ENCODE peak calls at places on chromosomes 1 and 21, in ten cellular contexts. A, F, T, J, Q, L, N, P, I and M are unnamed samples.

GRCh38 chr1:9164537-9164910 is 35.6 kb upstream of the GPR157 start:
- DNase-seq in A (no peak), F (no peak), T (peak), J (no peak), Q (no peak), L (no peak), N (no peak), P (no peak), I (no peak), M (no peak)

GRCh38 chr1:85386068-85386722 is 78.8 kb downstream of the DDAH1 start:
- DNase-seq in A (no peak), F (no peak), T (no peak), J (no peak), Q (no peak), L (no peak), N (no peak), P (no peak), I (no peak), M (no peak)

GRCh38 chr21:33231526-33231925 is 1.8 kb downstream of the IFNAR2 start:
- DNase-seq in A (no peak), F (no peak), T (no peak), J (no peak), Q (no peak), L (no peak), N (no peak), P (peak), I (no peak), M (no peak)

GRCh38 chr1:91015358-91015780 is 6.5 kb downstream of the ZNF644 start:
- DNase-seq in A (no peak), F (no peak), T (no peak), J (no peak), Q (no peak), L (no peak), N (no peak), P (no peak), I (no peak), M (no peak)

GRCh38 chr1:183185941-183186490 is at the start of gene LAMC2:
- DNase-seq in A (peak), F (peak), T (no peak), J (no peak), Q (no peak), L (peak), N (peak), P (no peak), I (peak), M (peak)

GRCh38 chr1:150974580-150975478 is at the start of gene CERS2:
- DNase-seq in A (peak), F (peak), T (peak), J (peak), Q (peak), L (peak), N (peak), P (peak), I (peak), M (peak)

GRCh38 chr1:81044708-81045107 is 756.0 kb upstream of the ADGRL2 start:
- DNase-seq in A (no peak), F (no peak), T (no peak), J (no peak), Q (no peak), L (peak), N (no peak), P (no peak), I (no peak), M (no peak)

GRCh38 chr1:32200226-32201010 is at the start of gene CCDC28B:
- DNase-seq in A (peak), F (peak), T (peak), J (peak), Q (peak), L (no peak), N (peak), P (peak), I (peak), M (peak)

GRCh38 chr1:164861632-164862031 is 302.6 kb downstream of the PBX1 start:
- DNase-seq in A (no peak), F (no peak), T (no peak), J (no peak), Q (no peak), L (no peak), N (no peak), P (no peak), I (no peak), M (no peak)

GRCh38 chr1:29235955-29236742 is at the start of gene PTPRU:
- DNase-seq in A (peak), F (peak), T (peak), J (peak), Q (peak), L (no peak), N (peak), P (peak), I (peak), M (peak)

GRCh38 chr1:10471411-10472219 is 714 bp downstream of the DFFA start:
- DNase-seq in A (no peak), F (no peak), T (peak), J (no peak), Q (peak), L (no peak), N (no peak), P (no peak), I (no peak), M (no peak)

GRCh38 chr1:244796719-244797406 is 38.6 kb upstream of the COX20 start:
- DNase-seq in A (peak), F (no peak), T (peak), J (peak), Q (peak), L (peak), N (no peak), P (peak), I (peak), M (peak)

GRCh38 chr1:219587817-219588561 is 24.9 kb downstream of the ZC3H11B start:
- DNase-seq in A (no peak), F (no peak), T (peak), J (no peak), Q (no peak), L (no peak), N (no peak), P (no peak), I (no peak), M (no peak)

GRCh38 chr1:85283475-85284199 is 7.2 kb upstream of the BCL10 start:
- DNase-seq in A (no peak), F (peak), T (no peak), J (no peak), Q (no peak), L (no peak), N (peak), P (no peak), I (no peak), M (no peak)

GRCh38 chr1:41454406-41454805 is 30.1 kb downstream of the EDN2 start:
- DNase-seq in A (no peak), F (no peak), T (peak), J (no peak), Q (no peak), L (no peak), N (peak), P (no peak), I (no peak), M (no peak)

GRCh38 chr1:210244746-210245367 is 12.3 kb downstream of the SERTAD4 start:
- DNase-seq in A (no peak), F (no peak), T (peak), J (no peak), Q (peak), L (no peak), N (no peak), P (no peak), I (no peak), M (no peak)

GRCh38 chr1:6960291-6960758 is 175.1 kb downstream of the CAMTA1 start:
- DNase-seq in A (peak), F (no peak), T (peak), J (no peak), Q (peak), L (peak), N (no peak), P (no peak), I (no peak), M (no peak)

GRCh38 chr1:220775238-220775853 is 11.4 kb upstream of the MTARC1 start:
- DNase-seq in A (no peak), F (no peak), T (peak), J (peak), Q (peak), L (no peak), N (no peak), P (peak), I (no peak), M (peak)

GRCh38 chr1:51236548-51237312 is 657 bp downstream of the RNF11 start:
- DNase-seq in A (peak), F (peak), T (peak), J (peak), Q (peak), L (no peak), N (peak), P (peak), I (peak), M (peak)

GRCh38 chr1:245666412-245666811 is 511.6 kb downstream of the KIF26B start:
- DNase-seq in A (no peak), F (no peak), T (no peak), J (no peak), Q (no peak), L (no peak), N (no peak), P (no peak), I (no peak), M (no peak)

GRCh38 chr21:23162213-23162946 is 2164.2 kb downstream of the NCAM2 start:
- DNase-seq in A (no peak), F (no peak), T (no peak), J (no peak), Q (no peak), L (no peak), N (no peak), P (no peak), I (no peak), M (no peak)

GRCh38 chr1:51518033-51518729 is 885 bp downstream of the EPS15 start:
- DNase-seq in A (peak), F (peak), T (no peak), J (peak), Q (no peak), L (no peak), N (peak), P (peak), I (peak), M (peak)

GRCh38 chr1:53368314-53369033 is 40.6 kb upstream of the LRP8 start:
- DNase-seq in A (no peak), F (peak), T (no peak), J (no peak), Q (no peak), L (no peak), N (no peak), P (no peak), I (no peak), M (no peak)

GRCh38 chr1:166080277-166080964 is 86.4 kb downstream of the FAM78B start:
- DNase-seq in A (no peak), F (no peak), T (no peak), J (no peak), Q (no peak), L (no peak), N (no peak), P (no peak), I (peak), M (no peak)

GRCh38 chr1:56094168-56094567 is 485.2 kb downstream of the PLPP3 start:
- DNase-seq in A (no peak), F (no peak), T (peak), J (no peak), Q (no peak), L (no peak), N (no peak), P (no peak), I (no peak), M (no peak)

GRCh38 chr1:42298520-42298919 is 36.5 kb downstream of the FOXJ3 start:
- DNase-seq in A (no peak), F (no peak), T (no peak), J (no peak), Q (no peak), L (no peak), N (no peak), P (no peak), I (no peak), M (no peak)

GRCh38 chr1:246801241-246802020 is 77.2 kb downstream of the SCCPDH start:
- DNase-seq in A (no peak), F (no peak), T (no peak), J (no peak), Q (no peak), L (no peak), N (no peak), P (no peak), I (no peak), M (no peak)

GRCh38 chr1:147618771-147619170 is 51.6 kb downstream of the ACP6 start:
- DNase-seq in A (no peak), F (no peak), T (no peak), J (no peak), Q (no peak), L (no peak), N (no peak), P (no peak), I (no peak), M (no peak)

DNA sequence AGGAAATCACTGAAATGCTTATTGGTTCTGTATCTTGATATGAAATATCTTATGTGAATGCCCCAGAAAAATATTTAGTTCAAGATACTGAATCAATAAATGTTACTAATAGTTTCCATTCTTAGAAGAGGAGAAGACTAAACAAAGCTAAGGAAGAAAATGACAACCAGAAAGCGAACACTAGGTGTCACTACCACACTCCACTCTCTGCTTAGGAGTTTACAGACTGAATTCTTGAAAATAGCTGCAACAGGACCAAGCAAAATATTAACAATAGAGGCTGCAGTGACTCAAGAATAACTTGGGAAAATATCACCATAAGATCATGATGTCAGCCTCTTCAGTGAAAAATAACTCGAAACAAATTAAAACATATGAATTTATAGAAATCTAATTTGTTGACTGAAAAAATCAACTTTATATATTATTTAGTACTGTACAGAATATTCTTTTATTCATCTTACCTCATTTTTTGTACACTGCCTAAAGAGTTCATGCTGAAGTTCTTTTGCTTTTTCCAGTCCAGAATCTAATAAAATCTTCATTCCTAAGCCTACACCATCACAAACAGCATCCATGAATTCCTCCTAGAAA is 61.6 kb downstream of the KIF14 start:
- DNase-seq in A (no peak), F (no peak), T (peak), J (peak), Q (peak), L (peak), N (no peak), P (no peak), I (no peak), M (peak)
- TF ChIP-seq CTCF in A (peak), F (peak), T (peak), J (peak), Q (peak), L (peak), N (no peak), P (peak), I (peak), M (peak)

GRCh38 chr1:174726880-174727585 is 272.7 kb upstream of the CACYBP start:
- DNase-seq in A (no peak), F (no peak), T (no peak), J (no peak), Q (no peak), L (no peak), N (no peak), P (no peak), I (no peak), M (no peak)
- TF ChIP-seq CTCF in A (no peak), F (no peak), T (no peak), J (no peak), Q (peak), L (no peak), N (no peak), P (no peak), I (no peak), M (no peak)

GRCh38 chr1:231667883-231668506 is 41.4 kb downstream of the DISC1 start:
- DNase-seq in A (no peak), F (no peak), T (no peak), J (no peak), Q (no peak), L (no peak), N (no peak), P (no peak), I (no peak), M (no peak)
- TF ChIP-seq CTCF in A (no peak), F (no peak), T (no peak), J (no peak), Q (no peak), L (no peak), N (no peak), P (no peak), I (no peak), M (no peak)

DNA sequence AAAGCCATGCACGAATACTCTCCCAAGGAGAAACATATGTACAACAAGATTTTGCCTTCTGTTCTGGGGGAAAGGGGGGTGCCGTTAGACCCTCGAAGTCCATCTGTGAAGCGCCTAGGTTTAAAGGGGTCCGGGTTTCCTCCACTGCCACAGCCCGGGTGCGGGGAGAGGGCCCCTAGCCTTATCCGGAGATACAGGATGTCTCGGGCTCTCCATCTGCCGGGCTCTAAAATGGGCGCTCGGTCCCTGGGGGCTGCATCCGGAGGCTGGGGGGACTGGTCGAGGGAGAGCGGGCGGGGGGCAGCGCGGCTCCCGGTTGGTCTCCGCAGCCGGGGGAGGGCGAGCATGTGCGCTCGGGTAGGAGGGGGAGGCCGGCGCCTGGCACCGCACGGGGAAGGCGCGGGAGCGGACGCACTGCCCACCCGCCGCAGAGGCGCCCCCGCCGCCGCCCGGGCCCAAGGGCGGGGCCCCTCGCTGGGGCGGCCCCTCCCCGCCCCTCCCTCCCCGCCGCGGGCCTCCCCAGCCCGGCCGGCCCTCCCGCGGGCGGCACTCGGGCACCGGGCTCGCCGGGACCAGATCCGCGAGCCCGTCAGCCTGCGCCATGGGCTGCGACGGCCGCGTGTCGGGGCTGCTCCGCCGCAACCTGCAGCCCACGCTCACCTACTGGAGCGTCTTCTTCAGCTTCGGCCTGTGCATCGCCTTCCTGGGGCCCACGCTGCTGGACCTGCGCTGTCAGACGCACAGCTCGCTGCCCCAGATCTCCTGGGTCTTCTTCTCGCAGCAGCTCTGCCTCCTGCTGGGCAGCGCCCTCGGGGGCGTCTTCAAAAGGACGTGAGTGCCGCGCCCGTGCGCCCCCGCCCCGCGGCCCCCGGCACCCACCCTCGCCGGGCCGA is 63.1 kb downstream of the ELK4 start:
- DNase-seq in A (no peak), F (peak), T (no peak), J (no peak), Q (no peak), L (no peak), N (no peak), P (no peak), I (no peak), M (no peak)
- TF ChIP-seq CTCF in A (peak), F (no peak), T (peak), J (no peak), Q (no peak), L (no peak), N (no peak), P (no peak), I (no peak), M (no peak)

GRCh38 chr1:94621802-94622201 is 80.2 kb upstream of the F3 start:
- DNase-seq in A (no peak), F (no peak), T (no peak), J (no peak), Q (no peak), L (no peak), N (no peak), P (no peak), I (no peak), M (no peak)

GRCh38 chr1:94621392-94621791 is 79.8 kb upstream of the F3 start:
- DNase-seq in A (peak), F (peak), T (no peak), J (no peak), Q (peak), L (no peak), N (peak), P (no peak), I (no peak), M (no peak)

GRCh38 chr1:94619731-94620130 is 78.2 kb upstream of the F3 start:
- DNase-seq in A (no peak), F (no peak), T (no peak), J (no peak), Q (no peak), L (no peak), N (no peak), P (no peak), I (no peak), M (no peak)

GRCh38 chr1:94622757-94623156 is 81.2 kb upstream of the F3 start:
- DNase-seq in A (no peak), F (no peak), T (peak), J (no peak), Q (peak), L (no peak), N (no peak), P (no peak), I (no peak), M (no peak)

GRCh38 chr1:94620345-94621031 is 78.9 kb upstream of the F3 start:
- DNase-seq in A (peak), F (no peak), T (no peak), J (no peak), Q (no peak), L (no peak), N (no peak), P (no peak), I (no peak), M (no peak)
- TF ChIP-seq CTCF in A (no peak), F (no peak), T (no peak), J (no peak), Q (no peak), L (no peak), N (no peak), P (no peak), I (no peak), M (no peak)

GRCh38 chr1:2557146-2558029 is 1.2 kb downstream of the TNFRSF14 start:
- DNase-seq in A (peak), F (no peak), T (no peak), J (no peak), Q (no peak), L (no peak), N (peak), P (no peak), I (no peak), M (no peak)
- TF ChIP-seq CTCF in A (no peak), F (no peak), T (no peak), J (no peak), Q (peak), L (no peak), N (no peak), P (no peak), I (no peak), M (peak)

GRCh38 chr21:42974832-42975820 is 764 bp downstream of the PKNOX1 start:
- DNase-seq in A (peak), F (peak), T (peak), J (peak), Q (peak), L (peak), N (peak), P (peak), I (peak), M (peak)

GRCh38 chr21:42975886-42976608 is 1.7 kb downstream of the PKNOX1 start:
- DNase-seq in A (no peak), F (no peak), T (no peak), J (no peak), Q (no peak), L (no peak), N (no peak), P (no peak), I (no peak), M (no peak)

GRCh38 chr21:42973309-42973990 is 912 bp upstream of the PKNOX1 start:
- DNase-seq in A (peak), F (peak), T (no peak), J (no peak), Q (no peak), L (no peak), N (peak), P (no peak), I (peak), M (no peak)

GRCh38 chr21:42971897-42972275 is 2.5 kb upstream of the PKNOX1 start:
- DNase-seq in A (no peak), F (peak), T (no peak), J (no peak), Q (no peak), L (no peak), N (peak), P (no peak), I (no peak), M (no peak)

DNA sequence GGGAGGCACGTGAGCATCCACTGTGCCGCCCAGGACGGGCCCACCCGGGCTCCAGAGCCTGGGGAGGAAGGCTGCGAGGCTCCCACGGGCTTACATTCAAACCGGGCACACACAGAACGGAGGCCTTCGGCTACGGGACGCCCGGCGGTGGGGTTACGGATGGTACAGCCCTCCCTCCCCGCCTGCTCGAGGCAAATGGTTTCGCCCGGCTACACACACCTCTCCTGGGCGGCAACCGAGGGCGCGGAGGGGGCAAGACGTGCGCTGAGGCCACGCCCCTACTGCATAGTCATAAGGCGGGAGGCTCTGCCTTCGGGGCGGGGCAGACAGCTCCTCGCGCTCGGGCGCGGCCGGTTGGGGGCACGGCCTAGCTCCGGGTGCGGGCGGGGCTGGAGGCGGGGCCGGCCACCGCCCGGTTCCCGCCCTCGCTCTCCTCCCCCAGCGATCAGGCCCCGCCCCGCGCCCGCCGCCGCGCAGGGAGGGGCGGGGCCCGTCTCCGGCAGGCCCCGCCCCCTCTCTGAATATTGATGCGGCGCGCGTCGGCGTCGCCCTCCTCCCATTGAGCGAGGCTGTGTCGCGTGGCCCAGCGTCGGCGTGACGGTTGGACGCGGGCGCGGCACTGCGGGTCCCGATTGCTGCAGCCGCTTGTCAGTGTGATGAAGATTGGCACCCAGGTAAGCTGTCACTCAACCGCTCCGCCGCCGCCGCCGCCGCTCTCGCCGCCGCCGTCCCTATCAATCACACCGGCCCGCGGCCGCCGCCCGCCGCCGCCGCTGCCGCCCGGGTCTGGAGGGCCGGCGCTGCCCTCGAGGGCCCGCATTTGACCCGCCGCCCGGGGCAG is at the start of gene PKNOX1:
- DNase-seq in A (peak), F (peak), T (peak), J (peak), Q (peak), L (peak), N (peak), P (peak), I (peak), M (peak)
- TF ChIP-seq CTCF in A (peak), F (no peak), T (no peak), J (no peak), Q (no peak), L (no peak), N (no peak), P (peak), I (no peak), M (no peak)